ENCODE peak calls at places on chromosomes 13 and 19, in seven cellular contexts. F is IMR-90, M is H1, Z is mesendoderm, N is neuronal stem cell, L is mesenchymal stem cell, B is trophoblast cell. Y is an unnamed sample.

GRCh38 chr19:7985481-7985911 is 19.9 kb downstream of the ELAVL1 start:
- DNase-seq in F (no peak), M (no peak), Z (no peak), N (no peak), L (no peak), B (no peak), Y (no peak)

GRCh38 chr19:16660763-16661479 is at the start of gene TMEM38A:
- DNase-seq in F (no peak), M (no peak), Z (no peak), N (peak; percentile 4), L (peak; percentile 22), B (no peak), Y (peak; percentile 47)

GRCh38 chr13:25762795-25763377 is 288.9 kb downstream of the SHISA2 start:
- DNase-seq in F (no peak), M (no peak), Z (no peak), N (no peak), L (no peak), B (no peak), Y (no peak)

GRCh38 chr19:46838160-46838559 is 12.5 kb downstream of the AP2S1 start:
- DNase-seq in F (no peak), M (no peak), Z (no peak), N (no peak), L (no peak), B (no peak), Y (no peak)

GRCh38 chr13:47990920-47991466 is 10.1 kb downstream of the SUCLA2 start:
- DNase-seq in F (no peak), M (no peak), Z (no peak), N (no peak), L (no peak), B (no peak), Y (no peak)

GRCh38 chr13:74246398-74246975 is 112.3 kb upstream of the KLF12 start:
- DNase-seq in F (peak; percentile 43), M (no peak), Z (no peak), N (no peak), L (no peak), B (no peak), Y (no peak)

GRCh38 chr19:42613666-42614065 is 18.9 kb upstream of the CEACAM8 start:
- DNase-seq in F (no peak), M (no peak), Z (no peak), N (no peak), L (no peak), B (no peak), Y (no peak)

GRCh38 chr13:95463516-95463915 is 89.0 kb upstream of the CLDN10 start:
- DNase-seq in F (no peak), M (no peak), Z (no peak), N (no peak), L (no peak), B (no peak), Y (no peak)

GRCh38 chr13:42992585-42993122 is 613 bp upstream of the EPSTI1 start:
- DNase-seq in F (no peak), M (no peak), Z (no peak), N (no peak), L (no peak), B (peak; percentile 39), Y (no peak)

GRCh38 chr19:8610041-8610927 is at the start of gene ADAMTS10:
- DNase-seq in F (peak; percentile 43), M (no peak), Z (peak; percentile 67), N (no peak), L (no peak), B (no peak), Y (peak; percentile 48)

GRCh38 chr13:48979892-48980291 is 4.2 kb downstream of the FNDC3A start:
- DNase-seq in F (no peak), M (no peak), Z (no peak), N (no peak), L (no peak), B (no peak), Y (no peak)

GRCh38 chr13:107250626-107251025 is 682.7 kb upstream of the ARGLU1 start:
- DNase-seq in F (peak; percentile 22), M (no peak), Z (peak; percentile 39), N (no peak), L (peak; percentile 71), B (no peak), Y (no peak)
- H3K23ac ChIP-seq in F (no peak overlapping the region), M (no peak overlapping the region), Z (no peak overlapping the region), N (no peak overlapping the region), L (no peak overlapping the region), B (no peak overlapping the region), Y (no peak overlapping the region)

GRCh38 chr19:39677931-39678889 is 22.5 kb downstream of the LGALS16 start:
- DNase-seq in F (peak; percentile 39), M (no peak), Z (no peak), N (no peak), L (no peak), B (no peak), Y (no peak)
- H2BK120ac ChIP-seq in F (no peak overlapping the region), M (no peak overlapping the region), Z (no peak overlapping the region), N (no peak overlapping the region), L (no peak overlapping the region), B (no peak overlapping the region), Y (no peak overlapping the region)

GRCh38 chr13:41533676-41534075 is 76.3 kb downstream of the RGCC start:
- DNase-seq in F (no peak), M (no peak), Z (no peak), N (no peak), L (no peak), B (no peak), Y (no peak)
- H3K23ac ChIP-seq in F (no peak overlapping the region), M (no peak overlapping the region), Z (no peak overlapping the region), N (no peak overlapping the region), L (no peak overlapping the region), B (no peak overlapping the region), Y (no peak overlapping the region)

DNA sequence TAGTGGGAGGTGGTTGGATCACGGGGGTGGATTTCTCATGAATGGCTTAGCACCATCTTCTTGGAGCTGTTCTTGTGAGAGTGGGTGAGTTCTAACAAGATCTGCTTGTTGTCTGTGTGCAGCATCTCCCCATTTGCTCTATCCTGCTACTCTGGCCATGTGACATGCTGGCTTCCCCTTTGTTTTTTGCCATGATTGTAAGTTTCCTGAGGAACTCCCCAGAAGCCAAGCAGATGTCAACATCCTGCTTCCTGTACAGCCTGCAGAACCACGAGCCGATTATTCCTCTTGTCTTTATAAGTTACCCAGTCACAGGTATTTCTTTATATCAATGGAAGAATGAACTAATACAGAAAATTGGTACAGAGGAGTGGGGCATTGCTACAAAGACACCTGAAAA is 2.3 kb upstream of the SIGLEC12 start:
- DNase-seq in F (no peak), M (no peak), Z (no peak), N (no peak), L (no peak), B (no peak), Y (no peak)
- H2BK120ac ChIP-seq in F (no peak overlapping the region), M (no peak overlapping the region), Z (no peak overlapping the region), N (no peak overlapping the region), L (no peak overlapping the region), B (no peak overlapping the region), Y (no peak overlapping the region)

GRCh38 chr19:24000656-24001055 is 86.0 kb downstream of the ZNF726 start:
- DNase-seq in F (no peak), M (no peak), Z (no peak), N (no peak), L (no peak), B (peak; percentile 87), Y (no peak)

GRCh38 chr19:24002256-24002945 is 84.6 kb upstream of the ZNF254 start:
- DNase-seq in F (no peak), M (no peak), Z (no peak), N (no peak), L (no peak), B (no peak), Y (no peak)

GRCh38 chr19:24003537-24003936 is 83.5 kb upstream of the ZNF254 start:
- DNase-seq in F (no peak), M (no peak), Z (no peak), N (no peak), L (no peak), B (no peak), Y (no peak)

GRCh38 chr19:23999821-24000610 is 85.3 kb downstream of the ZNF726 start:
- DNase-seq in F (no peak), M (no peak), Z (no peak), N (no peak), L (no peak), B (peak; percentile 27), Y (no peak)

DNA sequence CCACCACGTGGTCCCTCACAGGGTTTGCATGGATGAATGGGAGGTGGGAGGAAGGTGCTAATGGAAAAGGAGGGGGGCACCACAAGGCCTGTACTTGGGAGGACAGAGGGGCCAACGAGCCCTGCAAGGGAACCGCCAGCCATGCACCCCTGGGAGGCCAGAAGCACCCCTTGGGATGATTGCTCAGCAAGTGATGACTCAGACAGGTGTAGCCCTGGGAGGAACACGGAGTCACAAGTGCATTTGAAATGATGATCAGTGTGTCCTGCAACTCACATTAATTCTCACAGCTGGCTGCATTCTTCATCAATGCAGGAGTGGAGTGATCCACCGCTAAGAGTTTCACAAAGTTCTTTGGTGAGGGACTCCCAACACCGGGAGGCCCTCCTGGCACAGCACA is 82.8 kb upstream of the ZNF254 start:
- DNase-seq in F (no peak), M (no peak), Z (no peak), N (no peak), L (no peak), B (no peak), Y (no peak)
- H3K23ac ChIP-seq in F (no peak overlapping the region), M (no peak overlapping the region), Z (no peak overlapping the region), N (no peak overlapping the region), L (no peak overlapping the region), B (no peak overlapping the region), Y (no peak overlapping the region)

GRCh38 chr13:110238795-110239194 is 68.2 kb downstream of the COL4A1 start:
- DNase-seq in F (no peak), M (no peak), Z (peak; percentile 60), N (no peak), L (peak; percentile 50), B (no peak), Y (no peak)
- H2BK120ac ChIP-seq in F (peak overlapping the region; percentile 49), M (no peak overlapping the region), Z (no peak overlapping the region), N (no peak overlapping the region), L (no peak overlapping the region), B (no peak overlapping the region), Y (no peak overlapping the region)

DNA sequence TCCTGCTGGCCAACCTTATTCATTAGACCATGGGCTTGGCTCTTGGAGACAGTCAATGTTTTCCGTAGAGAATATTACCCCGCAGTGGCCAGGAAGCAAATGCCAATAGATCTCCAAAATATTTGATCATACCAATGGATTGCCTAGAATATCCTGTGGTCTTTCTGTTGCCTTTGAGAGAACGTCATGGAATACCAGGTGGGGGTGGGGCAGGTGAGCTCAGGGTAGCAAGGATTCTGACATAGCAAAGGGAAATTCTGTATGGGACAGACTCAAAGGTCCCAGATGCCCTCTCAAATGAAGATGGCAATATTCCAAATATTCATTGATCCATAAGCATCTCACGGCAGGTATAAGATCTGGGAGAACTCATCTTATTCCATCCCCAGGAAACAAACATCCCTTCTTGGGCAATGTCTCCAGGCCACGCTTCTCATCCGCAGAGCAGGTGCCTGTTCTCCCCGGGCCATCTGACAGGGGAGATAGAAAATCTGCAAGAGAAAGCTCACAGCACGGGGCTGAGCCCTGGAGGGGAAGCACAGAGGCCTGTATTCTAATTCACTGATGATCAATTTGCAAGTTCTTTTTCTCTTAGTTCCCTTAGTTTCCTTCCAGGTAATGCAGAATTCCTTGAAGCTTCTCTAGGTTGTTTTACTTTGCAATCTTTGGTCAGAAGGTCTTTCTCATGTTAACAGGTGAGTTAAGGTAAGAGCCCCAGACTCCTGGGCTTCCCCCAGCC is 69.6 kb upstream of the TSHZ3 start:
- DNase-seq in F (no peak), M (peak; percentile 92), Z (peak; percentile 57), N (no peak), L (no peak), B (no peak), Y (peak; percentile 97)
- H3K23ac ChIP-seq in F (no peak overlapping the region), M (no peak overlapping the region), Z (no peak overlapping the region), N (no peak overlapping the region), L (no peak overlapping the region), B (no peak overlapping the region), Y (no peak overlapping the region)

GRCh38 chr19:44032001-44032610 is 6.9 kb downstream of the ZNF222 start:
- DNase-seq in F (no peak), M (no peak), Z (no peak), N (no peak), L (no peak), B (no peak), Y (no peak)
- H2BK120ac ChIP-seq in F (no peak overlapping the region), M (no peak overlapping the region), Z (no peak overlapping the region), N (no peak overlapping the region), L (no peak overlapping the region), B (no peak overlapping the region), Y (no peak overlapping the region)

Y was measured in H9.